ENCODE peak calls at places on chromosomes 5 and 9, in six cellular contexts. D, J, H, W, P and B are unnamed samples. For H3K4me1, the result is how much of the 10 kb centered on the place peaks cover.

GRCh38 chr5:149935431-149935901 is 9.1 kb downstream of the PDE6A start:
- DNase-seq in D (no peak), J (no peak), H (no peak), W (no peak), P (no peak), B (no peak)

GRCh38 chr9:22037954-22038690 is 29.0 kb upstream of the CDKN2B start:
- DNase-seq in D (peak), J (peak), H (peak), W (no peak), P (no peak), B (no peak)

GRCh38 chr9:134895849-134896833 is 15.5 kb downstream of the FCN2 start:
- DNase-seq in D (peak), J (no peak), H (no peak), W (peak), P (no peak), B (no peak)

GRCh38 chr9:95852059-95853032 is 23.1 kb upstream of the ERCC6L2 start:
- DNase-seq in D (peak), J (no peak), H (no peak), W (no peak), P (no peak), B (no peak)

GRCh38 chr9:104775961-104776360 is 12.0 kb downstream of the NIPSNAP3B start:
- DNase-seq in D (no peak), J (no peak), H (no peak), W (no peak), P (no peak), B (no peak)

GRCh38 chr9:75197521-75197920 is 109.2 kb downstream of the OSTF1 start:
- DNase-seq in D (no peak), J (no peak), H (no peak), W (peak), P (no peak), B (no peak)

GRCh38 chr5:98031926-98032325 is 741.5 kb upstream of the RGMB start:
- DNase-seq in D (peak), J (no peak), H (no peak), W (no peak), P (no peak), B (no peak)

GRCh38 chr5:159971038-159971437 is 37.9 kb upstream of the TTC1 start:
- DNase-seq in D (peak), J (no peak), H (no peak), W (no peak), P (no peak), B (no peak)

GRCh38 chr5:21774791-21775190 is 1078.4 kb downstream of the CDH12 start:
- DNase-seq in D (peak), J (no peak), H (no peak), W (no peak), P (no peak), B (no peak)

GRCh38 chr5:151683444-151683843 is 3.3 kb downstream of the SPARC start:
- DNase-seq in D (no peak), J (no peak), H (no peak), W (no peak), P (no peak), B (no peak)

GRCh38 chr5:14216902-14217301 is 73.8 kb downstream of the TRIO start:
- DNase-seq in D (no peak), J (peak), H (no peak), W (no peak), P (peak), B (no peak)

GRCh38 chr9:130555061-130555460 is 24.3 kb upstream of the FUBP3 start:
- DNase-seq in D (no peak), J (no peak), H (no peak), W (no peak), P (no peak), B (no peak)

GRCh38 chr5:40554048-40554447 is 125.7 kb upstream of the PTGER4 start:
- DNase-seq in D (no peak), J (no peak), H (no peak), W (no peak), P (no peak), B (no peak)

GRCh38 chr5:27475063-27475462 is 436.7 kb upstream of the CDH9 start:
- DNase-seq in D (no peak), J (no peak), H (no peak), W (no peak), P (no peak), B (no peak)

GRCh38 chr5:137218471-137218870 is 280.7 kb downstream of the SPOCK1 start:
- DNase-seq in D (peak), J (no peak), H (no peak), W (no peak), P (no peak), B (no peak)

GRCh38 chr5:93717162-93717561 is 24.2 kb downstream of the POU5F2 start:
- DNase-seq in D (no peak), J (no peak), H (no peak), W (peak), P (no peak), B (no peak)

GRCh38 chr9:83403864-83404263 is 134.3 kb downstream of the FRMD3 start:
- DNase-seq in D (no peak), J (peak), H (no peak), W (peak), P (no peak), B (no peak)

GRCh38 chr9:98075332-98075805 is 18.8 kb downstream of the NANS start:
- DNase-seq in D (peak), J (peak), H (no peak), W (no peak), P (no peak), B (no peak)

GRCh38 chr9:137084526-137084925 is 2.3 kb upstream of the MAN1B1 start:
- DNase-seq in D (no peak), J (no peak), H (no peak), W (no peak), P (no peak), B (no peak)

GRCh38 chr9:35903049-35903448 is 3.0 kb upstream of the HRCT1 start:
- DNase-seq in D (peak), J (peak), H (peak), W (peak), P (peak), B (peak)

GRCh38 chr5:156475831-156476551 is 149.0 kb downstream of the SGCD start:
- DNase-seq in D (no peak), J (peak), H (no peak), W (peak), P (peak), B (no peak)

GRCh38 chr5:43066799-43067741 is 27.0 kb upstream of the ANXA2R start:
- DNase-seq in D (peak), J (peak), H (peak), W (peak), P (peak), B (peak)

GRCh38 chr5:81171769-81172168 is 61.4 kb upstream of the CKMT2 start:
- DNase-seq in D (peak), J (no peak), H (no peak), W (no peak), P (no peak), B (no peak)

GRCh38 chr5:142981475-142981874 is 211.3 kb downstream of the ARHGAP26 start:
- DNase-seq in D (no peak), J (no peak), H (no peak), W (no peak), P (peak), B (no peak)

GRCh38 chr5:144011348-144011861 is 159.1 kb downstream of the YIPF5 start:
- DNase-seq in D (no peak), J (peak), H (no peak), W (no peak), P (no peak), B (no peak)

GRCh38 chr9:114525505-114525904 is 20.2 kb upstream of the WHRN start:
- DNase-seq in D (peak), J (no peak), H (no peak), W (no peak), P (no peak), B (no peak)

GRCh38 chr5:39521945-39522590 is 97.3 kb upstream of the DAB2 start:
- DNase-seq in D (no peak), J (no peak), H (no peak), W (no peak), P (no peak), B (no peak)

DNA sequence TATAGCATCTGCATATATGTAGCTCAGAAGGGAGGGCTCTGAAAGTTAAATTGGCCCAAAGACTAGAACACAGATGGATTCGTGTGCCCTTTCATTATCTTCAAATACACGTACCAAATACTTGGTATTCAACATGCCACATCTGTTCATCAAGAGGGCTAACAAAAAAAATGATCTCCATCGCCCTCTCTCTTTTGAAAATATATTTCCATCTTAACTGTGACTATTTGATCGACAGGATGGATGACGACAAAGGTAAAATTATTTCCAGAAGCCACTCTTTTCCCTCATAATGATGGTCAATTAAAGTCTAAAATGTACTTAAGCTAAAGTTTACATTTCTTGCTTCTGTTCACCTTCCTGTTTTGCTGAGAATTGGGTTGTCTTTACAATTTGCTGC is 77.0 kb downstream of the SEMA6A start:
- DNase-seq in D (no peak), J (no peak), H (no peak), W (no peak), P (no peak), B (no peak)
- TF ChIP-seq CTCF in D (peak), J (no peak), H (peak), W (peak), P (no peak), B (no peak)

GRCh38 chr9:124868511-124869465 is 6.9 kb downstream of the ARPC5L start:
- DNase-seq in D (peak), J (peak), H (peak), W (peak), P (peak), B (peak)

GRCh38 chr9:124869986-124870560 is 8.1 kb downstream of the ARPC5L start:
- DNase-seq in D (peak), J (no peak), H (no peak), W (peak), P (no peak), B (peak)

GRCh38 chr9:124869466-124869985 is 7.6 kb downstream of the ARPC5L start:
- DNase-seq in D (peak), J (no peak), H (peak), W (peak), P (peak), B (peak)

GRCh38 chr9:124871156-124871561 is 9.2 kb downstream of the ARPC5L start:
- DNase-seq in D (no peak), J (no peak), H (no peak), W (no peak), P (no peak), B (no peak)

GRCh38 chr9:124870723-124871122 is 8.8 kb downstream of the ARPC5L start:
- DNase-seq in D (no peak), J (no peak), H (no peak), W (no peak), P (no peak), B (no peak)
- H3K4me1 ChIP-seq in D (under half), J (under half), H (under half), W (under half), P (under half), B (under half)

GRCh38 chr9:20815923-20816703 is 132.1 kb downstream of the FOCAD start:
- DNase-seq in D (no peak), J (no peak), H (no peak), W (no peak), P (no peak), B (no peak)

GRCh38 chr9:20808002-20808401 is 123.9 kb downstream of the FOCAD start:
- DNase-seq in D (no peak), J (no peak), H (no peak), W (no peak), P (no peak), B (no peak)

GRCh38 chr9:20811872-20812271 is 127.8 kb downstream of the FOCAD start:
- DNase-seq in D (peak), J (no peak), H (no peak), W (no peak), P (no peak), B (no peak)
- TF ChIP-seq EZH2phosphoT487 in D (no peak), J (no peak), H (no peak), W (no peak), P (no peak), B (no peak)

DNA sequence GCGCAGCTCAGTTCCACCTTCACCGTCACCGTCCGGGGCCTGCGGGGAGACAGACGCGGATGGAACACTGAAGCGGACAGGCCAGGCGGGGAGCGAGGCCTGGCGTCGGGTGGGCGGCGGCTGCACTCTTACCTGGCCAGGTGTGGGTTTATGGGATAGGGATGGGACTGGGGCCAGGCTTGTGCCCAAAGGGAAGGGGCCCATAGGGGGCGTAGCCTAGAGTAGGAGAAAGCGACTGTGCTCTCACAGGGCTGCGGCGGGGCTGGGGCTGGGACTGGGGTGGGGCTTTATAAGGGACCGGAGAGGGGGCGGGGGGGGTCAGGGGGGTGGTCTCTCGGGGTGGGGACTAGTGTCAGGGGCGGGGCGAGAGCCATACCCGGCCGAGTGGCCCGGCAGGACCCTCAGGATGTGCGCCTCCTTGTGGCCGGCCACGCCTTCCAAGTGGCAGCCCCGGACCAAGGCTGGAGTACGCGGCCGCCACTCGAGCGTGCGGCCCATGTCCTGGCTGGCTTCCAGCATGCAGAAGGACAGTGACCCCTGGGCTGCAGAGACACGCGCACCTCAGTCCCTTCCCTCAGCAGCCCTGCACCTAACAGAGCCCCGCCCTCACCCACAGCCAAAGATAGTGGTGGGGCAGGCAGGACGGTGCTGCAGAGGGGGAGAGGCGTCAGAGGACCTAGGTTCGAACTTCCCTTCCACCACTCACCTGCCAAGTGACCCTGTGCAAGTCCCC is 22.8 kb downstream of the FPGS start:
- DNase-seq in D (no peak), J (peak), H (peak), W (peak), P (peak), B (no peak)
- TF ChIP-seq CTCF in D (peak), J (peak), H (peak), W (peak), P (peak), B (peak)

GRCh38 chr5:34677428-34677827 is 21.3 kb downstream of the RAI14 start:
- DNase-seq in D (no peak), J (no peak), H (no peak), W (no peak), P (no peak), B (no peak)
- H3K4me1 ChIP-seq in D (under half), J (under half), H (under half), W (under half), P (under half), B (under half)